ENCODE peak calls at places on chromosomes 13 and 19, in eight cellular contexts. One of them, this sample, is unnamed.

GRCh38 chr19:16205205-16206045 is 7.7 kb downstream of the AP1M1 start:
- DNase-seq in body of pancreas: no peak
- DNase-seq in C1 segment of cervical spinal cord: peak; percentile 32
- DNase-seq in IMR-90: no peak
- DNase-seq in D721Med: no peak
- DNase-seq in fibroblast of mammary gland: no peak
- DNase-seq in EH: no peak
- DNase-seq in nephron progenitor cell: no peak
- DNase-seq in this sample: no peak

GRCh38 chr13:108895220-108895704 is 265.9 kb downstream of the MYO16 start:
- DNase-seq in body of pancreas: peak; percentile 19
- DNase-seq in C1 segment of cervical spinal cord: no peak
- DNase-seq in IMR-90: peak; percentile 69
- DNase-seq in D721Med: no peak
- DNase-seq in fibroblast of mammary gland: peak; percentile 71
- DNase-seq in EH: peak; percentile 56
- DNase-seq in nephron progenitor cell: no peak
- DNase-seq in this sample: peak; percentile 56

GRCh38 chr19:54523403-54523802 is 20.8 kb downstream of the LAIR2 start:
- DNase-seq in body of pancreas: no peak
- DNase-seq in C1 segment of cervical spinal cord: no peak
- DNase-seq in IMR-90: peak; percentile 39
- DNase-seq in D721Med: no peak
- DNase-seq in fibroblast of mammary gland: peak; percentile 26
- DNase-seq in EH: no peak
- DNase-seq in nephron progenitor cell: no peak
- DNase-seq in this sample: no peak

GRCh38 chr19:6521718-6522646 is 8.8 kb upstream of the TNFSF9 start:
- DNase-seq in body of pancreas: peak; percentile 27
- DNase-seq in C1 segment of cervical spinal cord: no peak
- DNase-seq in IMR-90: no peak
- DNase-seq in D721Med: no peak
- DNase-seq in fibroblast of mammary gland: peak; percentile 45
- DNase-seq in EH: peak; percentile 11
- DNase-seq in nephron progenitor cell: no peak
- DNase-seq in this sample: no peak

GRCh38 chr13:20492641-20493040 is 33.0 kb downstream of the CRYL1 start:
- DNase-seq in body of pancreas: no peak
- DNase-seq in C1 segment of cervical spinal cord: no peak
- DNase-seq in IMR-90: peak; percentile 65
- DNase-seq in D721Med: no peak
- DNase-seq in fibroblast of mammary gland: peak; percentile 10
- DNase-seq in EH: peak; percentile 37
- DNase-seq in nephron progenitor cell: peak; percentile 21
- DNase-seq in this sample: peak; percentile 52

GRCh38 chr19:3440082-3440481 is 40.2 kb downstream of the SMIM24 start:
- DNase-seq in body of pancreas: peak; percentile 52
- DNase-seq in C1 segment of cervical spinal cord: no peak
- DNase-seq in IMR-90: no peak
- DNase-seq in D721Med: peak; percentile 55
- DNase-seq in fibroblast of mammary gland: peak; percentile 41
- DNase-seq in EH: peak; percentile 24
- DNase-seq in nephron progenitor cell: no peak
- DNase-seq in this sample: peak; percentile 63

GRCh38 chr19:51687791-51688664 is 5.1 kb upstream of the SPACA6 start:
- DNase-seq in body of pancreas: peak; percentile 34
- DNase-seq in C1 segment of cervical spinal cord: peak; percentile 78
- DNase-seq in IMR-90: peak; percentile 44
- DNase-seq in D721Med: no peak
- DNase-seq in fibroblast of mammary gland: peak; percentile 74
- DNase-seq in EH: peak; percentile 78
- DNase-seq in nephron progenitor cell: peak; percentile 67
- DNase-seq in this sample: peak; percentile 73

GRCh38 chr13:19940106-19940505 is 18.4 kb upstream of the ZMYM2 start:
- DNase-seq in body of pancreas: no peak
- DNase-seq in C1 segment of cervical spinal cord: no peak
- DNase-seq in IMR-90: no peak
- DNase-seq in D721Med: no peak
- DNase-seq in fibroblast of mammary gland: no peak
- DNase-seq in EH: no peak
- DNase-seq in nephron progenitor cell: no peak
- DNase-seq in this sample: no peak

GRCh38 chr13:102250448-102250847 is 151.4 kb downstream of the FGF14 start:
- DNase-seq in body of pancreas: no peak
- DNase-seq in C1 segment of cervical spinal cord: no peak
- DNase-seq in IMR-90: no peak
- DNase-seq in D721Med: no peak
- DNase-seq in fibroblast of mammary gland: no peak
- DNase-seq in EH: no peak
- DNase-seq in nephron progenitor cell: no peak
- DNase-seq in this sample: no peak

GRCh38 chr13:60074397-60074796 is 89.3 kb downstream of the DIAPH3 start:
- DNase-seq in body of pancreas: no peak
- DNase-seq in C1 segment of cervical spinal cord: no peak
- DNase-seq in IMR-90: peak; percentile 50
- DNase-seq in D721Med: no peak
- DNase-seq in fibroblast of mammary gland: peak; percentile 15
- DNase-seq in EH: no peak
- DNase-seq in nephron progenitor cell: no peak
- DNase-seq in this sample: no peak

GRCh38 chr19:46656541-46656940 is 4.4 kb downstream of the DACT3 start:
- DNase-seq in body of pancreas: no peak
- DNase-seq in C1 segment of cervical spinal cord: no peak
- DNase-seq in IMR-90: no peak
- DNase-seq in D721Med: no peak
- DNase-seq in fibroblast of mammary gland: no peak
- DNase-seq in EH: no peak
- DNase-seq in nephron progenitor cell: no peak
- DNase-seq in this sample: no peak

GRCh38 chr19:16375157-16375935 is 50.7 kb downstream of the KLF2 start:
- DNase-seq in body of pancreas: no peak
- DNase-seq in C1 segment of cervical spinal cord: no peak
- DNase-seq in IMR-90: no peak
- DNase-seq in D721Med: no peak
- DNase-seq in fibroblast of mammary gland: no peak
- DNase-seq in EH: no peak
- DNase-seq in nephron progenitor cell: no peak
- DNase-seq in this sample: no peak

GRCh38 chr13:41833851-41834250 is 127.1 kb downstream of the VWA8 start:
- DNase-seq in body of pancreas: no peak
- DNase-seq in C1 segment of cervical spinal cord: no peak
- DNase-seq in IMR-90: peak; percentile 40
- DNase-seq in D721Med: no peak
- DNase-seq in fibroblast of mammary gland: peak; percentile 58
- DNase-seq in EH: peak; percentile 30
- DNase-seq in nephron progenitor cell: no peak
- DNase-seq in this sample: no peak

GRCh38 chr13:43309301-43309700 is 285.9 kb downstream of the DNAJC15 start:
- DNase-seq in body of pancreas: no peak
- DNase-seq in C1 segment of cervical spinal cord: no peak
- DNase-seq in IMR-90: peak; percentile 44
- DNase-seq in D721Med: no peak
- DNase-seq in fibroblast of mammary gland: peak; percentile 45
- DNase-seq in EH: peak; percentile 61
- DNase-seq in nephron progenitor cell: no peak
- DNase-seq in this sample: no peak

GRCh38 chr19:23983406-23983805 is 68.7 kb downstream of the ZNF726 start:
- DNase-seq in body of pancreas: no peak
- DNase-seq in C1 segment of cervical spinal cord: no peak
- DNase-seq in IMR-90: no peak
- DNase-seq in D721Med: no peak
- DNase-seq in fibroblast of mammary gland: no peak
- DNase-seq in EH: peak; percentile 0
- DNase-seq in nephron progenitor cell: no peak
- DNase-seq in this sample: no peak

GRCh38 chr13:24627090-24627714 is 53.0 kb upstream of the ATP12A start:
- DNase-seq in body of pancreas: peak; percentile 26
- DNase-seq in C1 segment of cervical spinal cord: no peak
- DNase-seq in IMR-90: no peak
- DNase-seq in D721Med: peak; percentile 35
- DNase-seq in fibroblast of mammary gland: peak; percentile 20
- DNase-seq in EH: peak; percentile 15
- DNase-seq in nephron progenitor cell: peak; percentile 83
- DNase-seq in this sample: peak; percentile 13

GRCh38 chr19:55353803-55354697 is 469 bp downstream of the COX6B2 start:
- DNase-seq in body of pancreas: peak; percentile 68
- DNase-seq in C1 segment of cervical spinal cord: no peak
- DNase-seq in IMR-90: peak; percentile 43
- DNase-seq in D721Med: peak; percentile 95
- DNase-seq in fibroblast of mammary gland: peak; percentile 21
- DNase-seq in EH: peak; percentile 66
- DNase-seq in nephron progenitor cell: peak; percentile 89
- DNase-seq in this sample: peak; percentile 75

GRCh38 chr13:98094678-98095266 is 48.1 kb upstream of the FARP1 start:
- DNase-seq in body of pancreas: no peak
- DNase-seq in C1 segment of cervical spinal cord: no peak
- DNase-seq in IMR-90: no peak
- DNase-seq in D721Med: no peak
- DNase-seq in fibroblast of mammary gland: no peak
- DNase-seq in EH: no peak
- DNase-seq in nephron progenitor cell: no peak
- DNase-seq in this sample: no peak

GRCh38 chr19:18768997-18769891 is 21.9 kb downstream of the COMP start:
- DNase-seq in body of pancreas: no peak
- DNase-seq in C1 segment of cervical spinal cord: no peak
- DNase-seq in IMR-90: no peak
- DNase-seq in D721Med: no peak
- DNase-seq in fibroblast of mammary gland: no peak
- DNase-seq in EH: no peak
- DNase-seq in nephron progenitor cell: no peak
- DNase-seq in this sample: no peak

GRCh38 chr19:15276620-15277019 is 44.4 kb upstream of the EPHX3 start:
- DNase-seq in body of pancreas: no peak
- DNase-seq in C1 segment of cervical spinal cord: no peak
- DNase-seq in IMR-90: no peak
- DNase-seq in D721Med: no peak
- DNase-seq in fibroblast of mammary gland: no peak
- DNase-seq in EH: no peak
- DNase-seq in nephron progenitor cell: no peak
- DNase-seq in this sample: no peak

GRCh38 chr19:12333162-12334159 is at the start of gene ZNF563:
- DNase-seq in body of pancreas: peak; percentile 98
- DNase-seq in C1 segment of cervical spinal cord: peak; percentile 96
- DNase-seq in IMR-90: peak; percentile 89
- DNase-seq in D721Med: peak; percentile 92
- DNase-seq in fibroblast of mammary gland: peak; percentile 91
- DNase-seq in EH: peak; percentile 95
- DNase-seq in nephron progenitor cell: peak; percentile 97
- DNase-seq in this sample: no peak